ENCODE peak calls at places on chromosomes 6 and 20, in ten cellular contexts. One of them, this sample, is unnamed.

GRCh38 chr6:147559016-147559415 is 50.5 kb downstream of the SAMD5 start:
- DNase-seq in OCI-LY7: no peak
- DNase-seq in heart left ventricle: no peak
- DNase-seq in stomach: peak
- DNase-seq in heart right ventricle: no peak
- DNase-seq in tibial artery: no peak
- DNase-seq in adrenal gland: no peak
- DNase-seq in esophagus squamous epithelium: no peak
- DNase-seq in cardiac fibroblast: no peak
- DNase-seq in dorsolateral prefrontal cortex: no peak
- DNase-seq in this sample: no peak

GRCh38 chr20:61901421-61902212 is 164.1 kb downstream of the TAF4 start:
- DNase-seq in tibial artery: no peak
- DNase-seq in heart right ventricle: peak
- DNase-seq in dorsolateral prefrontal cortex: no peak
- DNase-seq in OCI-LY7: no peak
- DNase-seq in stomach: no peak
- DNase-seq in heart left ventricle: no peak
- DNase-seq in esophagus squamous epithelium: no peak
- DNase-seq in adrenal gland: no peak
- DNase-seq in cardiac fibroblast: no peak
- DNase-seq in this sample: no peak

GRCh38 chr20:59794555-59794954 is 138.9 kb downstream of the SYCP2 start:
- DNase-seq in OCI-LY7: no peak
- DNase-seq in heart right ventricle: no peak
- DNase-seq in adrenal gland: no peak
- DNase-seq in stomach: no peak
- DNase-seq in dorsolateral prefrontal cortex: no peak
- DNase-seq in heart left ventricle: no peak
- DNase-seq in tibial artery: no peak
- DNase-seq in esophagus squamous epithelium: no peak
- DNase-seq in cardiac fibroblast: no peak
- DNase-seq in this sample: no peak

GRCh38 chr20:49132995-49133451 is 55.1 kb downstream of the STAU1 start:
- DNase-seq in cardiac fibroblast: peak
- DNase-seq in heart left ventricle: no peak
- DNase-seq in esophagus squamous epithelium: no peak
- DNase-seq in dorsolateral prefrontal cortex: peak
- DNase-seq in adrenal gland: peak
- DNase-seq in stomach: no peak
- DNase-seq in OCI-LY7: peak
- DNase-seq in heart right ventricle: no peak
- DNase-seq in tibial artery: no peak
- DNase-seq in this sample: peak

GRCh38 chr6:152146385-152146784 is 338.9 kb downstream of the ESR1 start:
- DNase-seq in adrenal gland: no peak
- DNase-seq in dorsolateral prefrontal cortex: no peak
- DNase-seq in cardiac fibroblast: peak
- DNase-seq in heart left ventricle: no peak
- DNase-seq in OCI-LY7: no peak
- DNase-seq in tibial artery: no peak
- DNase-seq in stomach: no peak
- DNase-seq in esophagus squamous epithelium: no peak
- DNase-seq in heart right ventricle: no peak
- DNase-seq in this sample: peak

GRCh38 chr20:58659841-58660240 is 8.8 kb downstream of the STX16 start:
- DNase-seq in heart right ventricle: no peak
- DNase-seq in esophagus squamous epithelium: no peak
- DNase-seq in OCI-LY7: no peak
- DNase-seq in stomach: no peak
- DNase-seq in heart left ventricle: no peak
- DNase-seq in adrenal gland: no peak
- DNase-seq in tibial artery: no peak
- DNase-seq in dorsolateral prefrontal cortex: no peak
- DNase-seq in cardiac fibroblast: no peak
- DNase-seq in this sample: no peak

GRCh38 chr20:38450412-38450975 is 15.4 kb upstream of the SNHG17 start:
- DNase-seq in adrenal gland: no peak
- DNase-seq in stomach: no peak
- DNase-seq in esophagus squamous epithelium: no peak
- DNase-seq in OCI-LY7: no peak
- DNase-seq in cardiac fibroblast: no peak
- DNase-seq in heart left ventricle: no peak
- DNase-seq in tibial artery: no peak
- DNase-seq in dorsolateral prefrontal cortex: no peak
- DNase-seq in heart right ventricle: no peak
- DNase-seq in this sample: peak

GRCh38 chr6:109008061-109008460 is 86.6 kb downstream of the SESN1 start:
- DNase-seq in OCI-LY7: no peak
- DNase-seq in stomach: no peak
- DNase-seq in heart left ventricle: no peak
- DNase-seq in heart right ventricle: no peak
- DNase-seq in adrenal gland: no peak
- DNase-seq in dorsolateral prefrontal cortex: no peak
- DNase-seq in esophagus squamous epithelium: no peak
- DNase-seq in tibial artery: no peak
- DNase-seq in cardiac fibroblast: no peak
- DNase-seq in this sample: no peak

GRCh38 chr6:28789553-28790083 is 134.2 kb downstream of the TRIM27 start:
- DNase-seq in heart right ventricle: no peak
- DNase-seq in heart left ventricle: no peak
- DNase-seq in stomach: no peak
- DNase-seq in esophagus squamous epithelium: no peak
- DNase-seq in adrenal gland: no peak
- DNase-seq in tibial artery: no peak
- DNase-seq in OCI-LY7: peak
- DNase-seq in cardiac fibroblast: peak
- DNase-seq in dorsolateral prefrontal cortex: no peak
- DNase-seq in this sample: peak

GRCh38 chr20:32142991-32143390 is 33.5 kb downstream of the TM9SF4 start:
- DNase-seq in tibial artery: no peak
- DNase-seq in heart left ventricle: no peak
- DNase-seq in stomach: no peak
- DNase-seq in cardiac fibroblast: no peak
- DNase-seq in dorsolateral prefrontal cortex: no peak
- DNase-seq in heart right ventricle: no peak
- DNase-seq in adrenal gland: no peak
- DNase-seq in esophagus squamous epithelium: no peak
- DNase-seq in OCI-LY7: no peak
- DNase-seq in this sample: no peak

GRCh38 chr6:110944681-110945151 is 13.8 kb upstream of the GTF3C6 start:
- DNase-seq in cardiac fibroblast: peak
- DNase-seq in heart right ventricle: no peak
- DNase-seq in heart left ventricle: no peak
- DNase-seq in OCI-LY7: no peak
- DNase-seq in stomach: no peak
- DNase-seq in tibial artery: no peak
- DNase-seq in adrenal gland: no peak
- DNase-seq in dorsolateral prefrontal cortex: no peak
- DNase-seq in esophagus squamous epithelium: no peak
- DNase-seq in this sample: peak

GRCh38 chr20:5864428-5864827 is 85.9 kb downstream of the TRMT6 start:
- DNase-seq in stomach: no peak
- DNase-seq in tibial artery: no peak
- DNase-seq in dorsolateral prefrontal cortex: peak
- DNase-seq in esophagus squamous epithelium: no peak
- DNase-seq in cardiac fibroblast: no peak
- DNase-seq in heart right ventricle: no peak
- DNase-seq in heart left ventricle: no peak
- DNase-seq in adrenal gland: no peak
- DNase-seq in OCI-LY7: no peak
- DNase-seq in this sample: no peak

GRCh38 chr6:77624468-77624867 is 28.4 kb upstream of the MEI4 start:
- DNase-seq in dorsolateral prefrontal cortex: no peak
- DNase-seq in cardiac fibroblast: no peak
- DNase-seq in heart right ventricle: no peak
- DNase-seq in OCI-LY7: no peak
- DNase-seq in adrenal gland: no peak
- DNase-seq in stomach: no peak
- DNase-seq in heart left ventricle: no peak
- DNase-seq in esophagus squamous epithelium: no peak
- DNase-seq in tibial artery: no peak
- DNase-seq in this sample: no peak

GRCh38 chr6:149016716-149017115 is 269.9 kb downstream of the UST start:
- DNase-seq in heart left ventricle: no peak
- DNase-seq in OCI-LY7: no peak
- DNase-seq in cardiac fibroblast: no peak
- DNase-seq in tibial artery: no peak
- DNase-seq in adrenal gland: no peak
- DNase-seq in esophagus squamous epithelium: no peak
- DNase-seq in stomach: no peak
- DNase-seq in dorsolateral prefrontal cortex: no peak
- DNase-seq in heart right ventricle: no peak
- DNase-seq in this sample: no peak
- TF ChIP-seq CTCF in heart left ventricle: no peak
- TF ChIP-seq CTCF in OCI-LY7: no peak
- TF ChIP-seq CTCF in cardiac fibroblast: no peak
- TF ChIP-seq CTCF in tibial artery: no peak
- TF ChIP-seq CTCF in adrenal gland: no peak
- TF ChIP-seq CTCF in esophagus squamous epithelium: no peak
- TF ChIP-seq CTCF in stomach: no peak
- TF ChIP-seq CTCF in dorsolateral prefrontal cortex: no peak
- TF ChIP-seq CTCF in heart right ventricle: no peak
- TF ChIP-seq CTCF in this sample: no peak

GRCh38 chr20:23534801-23535593 is 33.3 kb downstream of the CST9L start:
- DNase-seq in dorsolateral prefrontal cortex: no peak
- DNase-seq in stomach: no peak
- DNase-seq in cardiac fibroblast: no peak
- DNase-seq in adrenal gland: no peak
- DNase-seq in heart left ventricle: no peak
- DNase-seq in OCI-LY7: no peak
- DNase-seq in tibial artery: no peak
- DNase-seq in heart right ventricle: no peak
- DNase-seq in esophagus squamous epithelium: no peak
- DNase-seq in this sample: no peak

GRCh38 chr20:23528867-23529431 is 38.0 kb downstream of the CST8 start:
- DNase-seq in esophagus squamous epithelium: no peak
- DNase-seq in stomach: no peak
- DNase-seq in OCI-LY7: no peak
- DNase-seq in dorsolateral prefrontal cortex: no peak
- DNase-seq in heart right ventricle: no peak
- DNase-seq in tibial artery: no peak
- DNase-seq in heart left ventricle: no peak
- DNase-seq in cardiac fibroblast: no peak
- DNase-seq in adrenal gland: no peak
- DNase-seq in this sample: peak

GRCh38 chr20:23530937-23531567 is 37.2 kb downstream of the CST9L start:
- DNase-seq in esophagus squamous epithelium: no peak
- DNase-seq in cardiac fibroblast: no peak
- DNase-seq in tibial artery: no peak
- DNase-seq in stomach: no peak
- DNase-seq in OCI-LY7: no peak
- DNase-seq in dorsolateral prefrontal cortex: no peak
- DNase-seq in adrenal gland: no peak
- DNase-seq in heart right ventricle: no peak
- DNase-seq in heart left ventricle: no peak
- DNase-seq in this sample: no peak

GRCh38 chr20:23533161-23533560 is 35.1 kb downstream of the CST9L start:
- DNase-seq in OCI-LY7: no peak
- DNase-seq in heart right ventricle: no peak
- DNase-seq in adrenal gland: no peak
- DNase-seq in tibial artery: no peak
- DNase-seq in esophagus squamous epithelium: no peak
- DNase-seq in stomach: no peak
- DNase-seq in heart left ventricle: no peak
- DNase-seq in cardiac fibroblast: no peak
- DNase-seq in dorsolateral prefrontal cortex: no peak
- DNase-seq in this sample: no peak

GRCh38 chr20:23532533-23532932 is 35.8 kb downstream of the CST9L start:
- DNase-seq in adrenal gland: no peak
- DNase-seq in heart right ventricle: no peak
- DNase-seq in heart left ventricle: no peak
- DNase-seq in OCI-LY7: no peak
- DNase-seq in tibial artery: no peak
- DNase-seq in stomach: no peak
- DNase-seq in esophagus squamous epithelium: no peak
- DNase-seq in cardiac fibroblast: no peak
- DNase-seq in dorsolateral prefrontal cortex: no peak
- DNase-seq in this sample: no peak
- H3K4me3 ChIP-seq in adrenal gland: no peak
- H3K4me3 ChIP-seq in heart right ventricle: no peak
- H3K4me3 ChIP-seq in heart left ventricle: no peak
- H3K4me3 ChIP-seq in OCI-LY7: no peak
- H3K4me3 ChIP-seq in tibial artery: no peak
- H3K4me3 ChIP-seq in stomach: no peak
- H3K4me3 ChIP-seq in esophagus squamous epithelium: no peak
- H3K4me3 ChIP-seq in cardiac fibroblast: no peak
- H3K4me3 ChIP-seq in dorsolateral prefrontal cortex: no peak
- H3K4me3 ChIP-seq in this sample: no peak

GRCh38 chr20:22768779-22769178 is 184.4 kb upstream of the FOXA2 start:
- DNase-seq in stomach: no peak
- DNase-seq in adrenal gland: no peak
- DNase-seq in cardiac fibroblast: peak
- DNase-seq in heart right ventricle: no peak
- DNase-seq in tibial artery: no peak
- DNase-seq in heart left ventricle: no peak
- DNase-seq in OCI-LY7: no peak
- DNase-seq in esophagus squamous epithelium: no peak
- DNase-seq in dorsolateral prefrontal cortex: no peak
- DNase-seq in this sample: peak

GRCh38 chr20:22773326-22773725 is 189.0 kb upstream of the FOXA2 start:
- DNase-seq in heart right ventricle: no peak
- DNase-seq in heart left ventricle: no peak
- DNase-seq in OCI-LY7: no peak
- DNase-seq in cardiac fibroblast: peak
- DNase-seq in esophagus squamous epithelium: no peak
- DNase-seq in adrenal gland: no peak
- DNase-seq in dorsolateral prefrontal cortex: no peak
- DNase-seq in stomach: no peak
- DNase-seq in tibial artery: no peak
- DNase-seq in this sample: no peak

GRCh38 chr20:22768266-22768665 is 183.9 kb upstream of the FOXA2 start:
- DNase-seq in heart left ventricle: no peak
- DNase-seq in OCI-LY7: no peak
- DNase-seq in stomach: no peak
- DNase-seq in heart right ventricle: no peak
- DNase-seq in dorsolateral prefrontal cortex: no peak
- DNase-seq in tibial artery: no peak
- DNase-seq in cardiac fibroblast: no peak
- DNase-seq in esophagus squamous epithelium: no peak
- DNase-seq in adrenal gland: no peak
- DNase-seq in this sample: peak

GRCh38 chr20:22771706-22772105 is 187.3 kb upstream of the FOXA2 start:
- DNase-seq in heart left ventricle: no peak
- DNase-seq in OCI-LY7: no peak
- DNase-seq in cardiac fibroblast: no peak
- DNase-seq in tibial artery: no peak
- DNase-seq in esophagus squamous epithelium: no peak
- DNase-seq in stomach: no peak
- DNase-seq in heart right ventricle: no peak
- DNase-seq in adrenal gland: no peak
- DNase-seq in dorsolateral prefrontal cortex: no peak
- DNase-seq in this sample: no peak

GRCh38 chr20:22770240-22770800 is 185.9 kb upstream of the FOXA2 start:
- DNase-seq in tibial artery: no peak
- DNase-seq in stomach: no peak
- DNase-seq in adrenal gland: no peak
- DNase-seq in OCI-LY7: no peak
- DNase-seq in esophagus squamous epithelium: no peak
- DNase-seq in heart right ventricle: no peak
- DNase-seq in cardiac fibroblast: no peak
- DNase-seq in dorsolateral prefrontal cortex: no peak
- DNase-seq in heart left ventricle: no peak
- DNase-seq in this sample: peak
- TF ChIP-seq CTCF in tibial artery: no peak
- TF ChIP-seq CTCF in stomach: no peak
- TF ChIP-seq CTCF in adrenal gland: no peak
- TF ChIP-seq CTCF in OCI-LY7: no peak
- TF ChIP-seq CTCF in esophagus squamous epithelium: no peak
- TF ChIP-seq CTCF in heart right ventricle: no peak
- TF ChIP-seq CTCF in cardiac fibroblast: no peak
- TF ChIP-seq CTCF in dorsolateral prefrontal cortex: no peak
- TF ChIP-seq CTCF in heart left ventricle: no peak
- TF ChIP-seq CTCF in this sample: no peak

GRCh38 chr6:27565839-27566779 is 93.2 kb upstream of the ZNF184 start:
- DNase-seq in esophagus squamous epithelium: no peak
- DNase-seq in heart left ventricle: no peak
- DNase-seq in tibial artery: no peak
- DNase-seq in adrenal gland: no peak
- DNase-seq in stomach: no peak
- DNase-seq in OCI-LY7: no peak
- DNase-seq in heart right ventricle: no peak
- DNase-seq in cardiac fibroblast: no peak
- DNase-seq in dorsolateral prefrontal cortex: no peak
- DNase-seq in this sample: no peak
- H3K4me3 ChIP-seq in esophagus squamous epithelium: no peak
- H3K4me3 ChIP-seq in heart left ventricle: no peak
- H3K4me3 ChIP-seq in tibial artery: no peak
- H3K4me3 ChIP-seq in adrenal gland: no peak
- H3K4me3 ChIP-seq in stomach: no peak
- H3K4me3 ChIP-seq in OCI-LY7: no peak
- H3K4me3 ChIP-seq in heart right ventricle: no peak
- H3K4me3 ChIP-seq in cardiac fibroblast: no peak
- H3K4me3 ChIP-seq in dorsolateral prefrontal cortex: no peak
- H3K4me3 ChIP-seq in this sample: no peak

This sample was measured in fibroblast of mammary gland.